ENCODE peak calls at places on chromosomes 3 and 15, in nine cellular contexts. Y is AG08395; A is astrocyte of the spinal cord; O is iris pigment epithelial cell; H is cardiac septum; V is naive thymus-derived CD8-positive, alpha-beta T cell; Z is stimulated activated CD4-positive, alpha-beta T cell treated with anti-CD3 and anti-CD28 coated beads, Interleukin-1b, Interleukin-23, amount 100 ng/mL, for 4 hours; B is body of pancreas; E is AG09309. N is an unnamed sample.

GRCh38 chr3:183264249-183264648 is 11.2 kb downstream of the B3GNT5 start:
- DNase-seq in E (no peak), H (no peak), Y (no peak), B (no peak), O (no peak), Z (no peak), A (no peak), V (no peak), N (no peak)

GRCh38 chr15:53193149-53193548 is 403.0 kb upstream of the ONECUT1 start:
- DNase-seq in A (peak), O (peak), H (no peak), Z (no peak), B (no peak), E (no peak), V (no peak), Y (peak), N (no peak)

GRCh38 chr3:60523536-60523935 is 727.7 kb downstream of the FHIT start:
- DNase-seq in H (no peak), Z (no peak), B (no peak), V (no peak), Y (no peak), A (no peak), E (no peak), O (no peak), N (no peak)

GRCh38 chr3:39050020-39050419 is 1.7 kb downstream of the SCN11A start:
- DNase-seq in O (no peak), E (no peak), Y (no peak), V (no peak), A (no peak), B (no peak), Z (no peak), H (no peak), N (no peak)

GRCh38 chr3:16912400-16913263 is 27.9 kb downstream of the PLCL2 start:
- DNase-seq in V (no peak), Y (no peak), B (no peak), H (no peak), O (no peak), E (no peak), Z (no peak), A (no peak), N (no peak)

GRCh38 chr15:69000725-69001503 is 13.6 kb upstream of the NOX5 start:
- DNase-seq in A (no peak), H (no peak), Z (no peak), B (no peak), V (no peak), O (no peak), Y (no peak), E (no peak), N (no peak)

GRCh38 chr15:88255109-88255495 is 1.4 kb downstream of the NTRK3 start:
- DNase-seq in Y (no peak), Z (no peak), A (no peak), O (no peak), E (no peak), B (no peak), V (no peak), H (no peak), N (peak)

GRCh38 chr3:89426060-89426459 is 318.6 kb downstream of the EPHA3 start:
- DNase-seq in B (no peak), Y (no peak), Z (no peak), H (no peak), V (no peak), A (no peak), O (no peak), E (no peak), N (no peak)

GRCh38 chr15:88113909-88114308 is 142.6 kb downstream of the NTRK3 start:
- DNase-seq in Y (peak), V (no peak), O (no peak), E (peak), B (no peak), H (no peak), A (no peak), Z (no peak), N (no peak)

GRCh38 chr3:184008161-184008560 is 9.5 kb downstream of the ABCC5 start:
- DNase-seq in B (no peak), Z (no peak), H (no peak), A (no peak), Y (no peak), E (no peak), V (no peak), O (no peak), N (no peak)

GRCh38 chr15:38202356-38202755 is 50.3 kb upstream of the SPRED1 start:
- DNase-seq in Y (no peak), B (no peak), E (no peak), A (no peak), V (no peak), O (no peak), H (no peak), Z (no peak), N (no peak)

GRCh38 chr15:64636101-64636500 is 139.3 kb downstream of the RBPMS2 start:
- DNase-seq in H (no peak), Z (no peak), V (no peak), Y (no peak), A (peak), O (no peak), E (no peak), B (no peak), N (no peak)

GRCh38 chr3:71673486-71673885 is 51.7 kb downstream of the EIF4E3 start:
- DNase-seq in Z (no peak), E (no peak), Y (no peak), V (no peak), O (peak), B (no peak), A (peak), H (no peak), N (no peak)

GRCh38 chr15:43439268-43439667 is 53.7 kb downstream of the TP53BP1 start:
- DNase-seq in B (no peak), Z (no peak), O (no peak), H (no peak), E (no peak), A (no peak), V (no peak), Y (no peak), N (no peak)

GRCh38 chr15:85568261-85568808 is 187.9 kb downstream of the AKAP13 start:
- DNase-seq in V (no peak), A (no peak), H (no peak), E (no peak), O (no peak), Y (no peak), B (no peak), Z (no peak), N (no peak)

GRCh38 chr3:72179107-72179464 is 394.1 kb upstream of the PROK2 start:
- DNase-seq in E (no peak), Y (no peak), H (no peak), V (no peak), A (no peak), B (no peak), Z (no peak), O (no peak), N (no peak)

GRCh38 chr15:57485869-57486268 is 105.8 kb upstream of the MYZAP start:
- DNase-seq in V (no peak), Y (peak), O (peak), Z (no peak), A (peak), B (peak), E (no peak), H (no peak), N (no peak)

GRCh38 chr3:134685881-134686802 is 35.3 kb upstream of the KY start:
- DNase-seq in O (peak), E (peak), A (peak), B (no peak), Z (no peak), Y (peak), V (no peak), H (no peak), N (no peak)

GRCh38 chr3:184229424-184230080 is at the start of gene VWA5B2:
- DNase-seq in E (no peak), H (no peak), O (peak), Z (peak), V (peak), B (peak), A (peak), Y (peak), N (no peak)

GRCh38 chr3:67468511-67468910 is 185.9 kb downstream of the SUCLG2 start:
- DNase-seq in Y (no peak), O (peak), E (no peak), B (no peak), Z (no peak), A (peak), H (no peak), V (no peak), N (no peak)

GRCh38 chr3:43768594-43768993 is 77.9 kb downstream of the ABHD5 start:
- DNase-seq in Z (no peak), A (no peak), E (no peak), V (no peak), H (no peak), B (no peak), O (peak), Y (no peak), N (no peak)

GRCh38 chr3:42473083-42473932 is 29.1 kb upstream of the VIPR1 start:
- DNase-seq in Y (peak), O (no peak), Z (no peak), A (no peak), B (peak), H (no peak), V (no peak), E (peak), N (no peak)

GRCh38 chr3:195077611-195078540 is 193.1 kb downstream of the XXYLT1 start:
- DNase-seq in Z (no peak), B (no peak), V (no peak), H (peak), E (no peak), Y (no peak), A (no peak), O (no peak), N (no peak)

GRCh38 chr15:59159210-59159609 is 47.4 kb upstream of the LDHAL6B start:
- DNase-seq in O (no peak), A (no peak), E (no peak), V (no peak), H (no peak), Y (no peak), B (no peak), Z (no peak), N (no peak)

GRCh38 chr3:132344666-132345280 is 27.6 kb downstream of the ACP3 start:
- DNase-seq in B (no peak), H (no peak), Y (no peak), O (peak), A (peak), E (no peak), Z (no peak), V (no peak), N (no peak)

GRCh38 chr3:17070560-17070959 is 185.8 kb downstream of the PLCL2 start:
- DNase-seq in Z (no peak), B (peak), O (peak), Y (peak), A (peak), E (no peak), H (no peak), V (no peak), N (no peak)

GRCh38 chr3:58564456-58565160 is 12.6 kb downstream of the FAM107A start:
- DNase-seq in B (no peak), O (peak), Z (no peak), Y (peak), H (peak), A (peak), V (no peak), E (peak), N (no peak)

GRCh38 chr3:197368821-197369220 is 70.4 kb upstream of the DLG1 start:
- DNase-seq in Z (no peak), O (no peak), H (no peak), V (no peak), E (no peak), B (no peak), Y (no peak), A (no peak), N (no peak)

GRCh38 chr15:25508369-25509002 is 69.7 kb upstream of the UBE3A start:
- DNase-seq in H (no peak), E (no peak), V (no peak), O (peak), A (peak), Y (peak), Z (no peak), B (no peak), N (no peak)

GRCh38 chr3:59570816-59571215 is 521.0 kb upstream of the CFAP20DC start:
- DNase-seq in V (no peak), O (no peak), Z (no peak), H (no peak), Y (no peak), E (no peak), A (no peak), B (no peak), N (no peak)

GRCh38 chr3:3080309-3080708 is 29.9 kb downstream of the IL5RA start:
- DNase-seq in V (no peak), E (no peak), O (no peak), B (no peak), H (no peak), A (no peak), Z (no peak), Y (no peak), N (no peak)

GRCh38 chr3:56233742-56234141 is 234.5 kb downstream of the ERC2 start:
- DNase-seq in E (no peak), Z (no peak), O (no peak), Y (no peak), H (no peak), B (no peak), V (no peak), A (no peak), N (no peak)

GRCh38 chr3:171976526-171976925 is 62.9 kb upstream of the FNDC3B start:
- DNase-seq in E (no peak), O (peak), V (no peak), Z (no peak), B (no peak), A (peak), Y (peak), H (no peak), N (no peak)

GRCh38 chr3:179948740-179949139 is 88.0 kb downstream of the PEX5L start:
- DNase-seq in Y (no peak), V (no peak), Z (no peak), B (no peak), A (no peak), E (no peak), O (no peak), H (no peak), N (no peak)